ENCODE peak calls at places on chromosomes 7 and 10, in ten cellular contexts. O, A, P, R, W, Z, H, G, D and C are unnamed samples.

GRCh38 chr10:88152720-88153119 is 289.3 kb downstream of the PTEN start:
- DNase-seq in O (peak), A (peak), P (peak), R (no peak), W (no peak), Z (no peak), H (peak), G (no peak), D (peak), C (no peak)

GRCh38 chr7:45325378-45325777 is 167.8 kb downstream of the RAMP3 start:
- DNase-seq in O (no peak), A (no peak), P (no peak), R (no peak), W (no peak), Z (no peak), H (no peak), G (no peak), D (no peak), C (no peak)

GRCh38 chr10:42882597-42882996 is 100.0 kb downstream of the BMS1 start:
- DNase-seq in O (no peak), A (no peak), P (no peak), R (no peak), W (no peak), Z (no peak), H (no peak), G (no peak), D (no peak), C (no peak)

GRCh38 chr7:18352339-18353255 is 143.0 kb upstream of the HDAC9 start:
- DNase-seq in O (no peak), A (peak), P (peak), R (no peak), W (peak), Z (peak), H (peak), G (peak), D (peak), C (no peak)

GRCh38 chr10:71396084-71396713 is 521 bp upstream of the CDH23 start:
- DNase-seq in O (peak), A (peak), P (no peak), R (no peak), W (peak), Z (no peak), H (no peak), G (peak), D (peak), C (peak)

GRCh38 chr10:96242822-96243221 is 28.5 kb downstream of the BLNK start:
- DNase-seq in O (no peak), A (no peak), P (no peak), R (no peak), W (no peak), Z (no peak), H (no peak), G (no peak), D (no peak), C (no peak)

GRCh38 chr10:72075184-72076115 is 12.9 kb downstream of the SPOCK2 start:
- DNase-seq in O (no peak), A (no peak), P (no peak), R (no peak), W (no peak), Z (no peak), H (no peak), G (no peak), D (no peak), C (no peak)

GRCh38 chr10:72740526-72740925 is 48.6 kb downstream of the MCU start:
- DNase-seq in O (no peak), A (peak), P (peak), R (no peak), W (no peak), Z (no peak), H (peak), G (no peak), D (peak), C (no peak)

GRCh38 chr7:2029936-2030335 is 202.8 kb downstream of the MAD1L1 start:
- DNase-seq in O (no peak), A (no peak), P (no peak), R (peak), W (no peak), Z (no peak), H (no peak), G (peak), D (no peak), C (no peak)

GRCh38 chr10:110443239-110444008 is 54.3 kb upstream of the DUSP5 start:
- DNase-seq in O (no peak), A (no peak), P (no peak), R (peak), W (no peak), Z (no peak), H (no peak), G (no peak), D (no peak), C (no peak)

GRCh38 chr7:44238116-44238695 is 37.4 kb downstream of the YKT6 start:
- DNase-seq in O (no peak), A (no peak), P (no peak), R (no peak), W (no peak), Z (no peak), H (no peak), G (no peak), D (no peak), C (no peak)

GRCh38 chr7:121027761-121028681 is 39.5 kb downstream of the CPED1 start:
- DNase-seq in O (no peak), A (no peak), P (no peak), R (no peak), W (no peak), Z (no peak), H (no peak), G (no peak), D (no peak), C (no peak)

GRCh38 chr10:89555688-89556445 is 20.5 kb upstream of the SLC16A12 start:
- DNase-seq in O (no peak), A (peak), P (peak), R (no peak), W (no peak), Z (no peak), H (no peak), G (peak), D (peak), C (no peak)

GRCh38 chr7:87000344-87000743 is 59.1 kb downstream of the ELAPOR2 start:
- DNase-seq in O (no peak), A (no peak), P (no peak), R (no peak), W (no peak), Z (no peak), H (no peak), G (no peak), D (no peak), C (no peak)

GRCh38 chr10:58137813-58138212 is 129.9 kb downstream of the IPMK start:
- DNase-seq in O (no peak), A (peak), P (no peak), R (no peak), W (no peak), Z (no peak), H (no peak), G (no peak), D (no peak), C (no peak)

GRCh38 chr7:122412886-122413285 is 108.3 kb upstream of the FEZF1 start:
- DNase-seq in O (no peak), A (no peak), P (peak), R (no peak), W (no peak), Z (no peak), H (no peak), G (no peak), D (peak), C (no peak)

GRCh38 chr7:15839415-15840100 is 153.1 kb upstream of the MEOX2 start:
- DNase-seq in O (no peak), A (no peak), P (peak), R (no peak), W (no peak), Z (no peak), H (no peak), G (peak), D (peak), C (no peak)

GRCh38 chr7:5557920-5558401 is 134.3 kb upstream of the TNRC18 start:
- DNase-seq in O (no peak), A (peak), P (no peak), R (no peak), W (no peak), Z (no peak), H (peak), G (no peak), D (no peak), C (no peak)

GRCh38 chr7:11830582-11831382 is 1.2 kb downstream of the THSD7A start:
- DNase-seq in O (no peak), A (peak), P (no peak), R (no peak), W (no peak), Z (no peak), H (no peak), G (no peak), D (peak), C (no peak)

DNA sequence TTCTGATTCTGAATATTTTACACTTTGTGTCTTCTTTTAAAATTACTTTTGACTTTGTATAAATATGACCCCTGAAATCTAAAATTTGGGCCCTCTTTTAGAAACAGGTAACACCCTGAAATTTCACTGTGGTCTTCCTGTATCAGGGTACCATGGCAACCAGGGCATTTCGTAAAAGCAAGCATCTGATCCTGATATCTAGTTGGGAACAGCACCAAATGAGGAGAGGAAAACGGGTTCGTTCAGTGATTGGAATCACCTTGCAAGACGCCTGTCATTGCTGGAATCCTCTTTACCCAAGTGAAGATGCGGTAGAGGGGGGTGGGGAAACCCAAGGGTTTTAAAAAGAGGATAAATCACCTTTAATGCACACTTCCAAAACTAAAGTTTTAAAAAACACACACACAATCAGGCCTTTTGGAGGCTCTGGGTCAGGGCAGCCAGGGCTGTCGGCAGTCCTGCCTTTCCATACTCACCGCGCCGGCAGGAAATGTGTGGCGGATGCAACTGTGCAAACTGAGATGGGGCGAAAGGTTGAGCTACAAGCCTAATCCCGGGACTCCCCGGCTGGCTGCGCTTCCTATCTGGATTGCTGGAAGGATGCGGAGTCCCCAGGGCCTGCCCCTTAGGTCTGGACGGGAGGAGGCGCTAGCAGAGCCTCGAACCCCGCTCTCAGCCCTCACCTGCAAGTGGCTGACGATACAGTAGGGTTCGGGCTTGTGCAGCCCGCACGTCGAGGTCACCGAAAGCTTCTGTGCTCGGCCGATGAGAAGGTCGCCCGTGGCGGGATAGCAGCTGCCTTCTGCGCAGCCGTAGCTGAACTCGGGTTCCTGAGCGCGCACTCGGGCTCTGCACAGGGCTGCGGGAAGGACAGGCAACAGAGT is 1.8 kb downstream of the LAMB1 start:
- DNase-seq in O (no peak), A (no peak), P (no peak), R (no peak), W (peak), Z (no peak), H (no peak), G (peak), D (peak), C (no peak)
- TF ChIP-seq CTCF in O (peak), A (no peak), P (peak), R (no peak), W (peak), Z (no peak), H (peak), G (no peak), D (peak), C (peak)

GRCh38 chr7:129612112-129613015 is 844 bp downstream of the NRF1 start:
- DNase-seq in O (no peak), A (peak), P (no peak), R (no peak), W (peak), Z (no peak), H (peak), G (peak), D (peak), C (no peak)

GRCh38 chr7:129609666-129610065 is 1.9 kb upstream of the NRF1 start:
- DNase-seq in O (no peak), A (no peak), P (no peak), R (no peak), W (no peak), Z (no peak), H (no peak), G (no peak), D (no peak), C (no peak)

GRCh38 chr7:129610709-129611245 is 743 bp upstream of the NRF1 start:
- DNase-seq in O (no peak), A (no peak), P (no peak), R (no peak), W (no peak), Z (no peak), H (no peak), G (no peak), D (peak), C (no peak)

GRCh38 chr7:129613016-129613337 is 1.5 kb downstream of the NRF1 start:
- DNase-seq in O (no peak), A (no peak), P (no peak), R (no peak), W (no peak), Z (no peak), H (no peak), G (no peak), D (no peak), C (no peak)

DNA sequence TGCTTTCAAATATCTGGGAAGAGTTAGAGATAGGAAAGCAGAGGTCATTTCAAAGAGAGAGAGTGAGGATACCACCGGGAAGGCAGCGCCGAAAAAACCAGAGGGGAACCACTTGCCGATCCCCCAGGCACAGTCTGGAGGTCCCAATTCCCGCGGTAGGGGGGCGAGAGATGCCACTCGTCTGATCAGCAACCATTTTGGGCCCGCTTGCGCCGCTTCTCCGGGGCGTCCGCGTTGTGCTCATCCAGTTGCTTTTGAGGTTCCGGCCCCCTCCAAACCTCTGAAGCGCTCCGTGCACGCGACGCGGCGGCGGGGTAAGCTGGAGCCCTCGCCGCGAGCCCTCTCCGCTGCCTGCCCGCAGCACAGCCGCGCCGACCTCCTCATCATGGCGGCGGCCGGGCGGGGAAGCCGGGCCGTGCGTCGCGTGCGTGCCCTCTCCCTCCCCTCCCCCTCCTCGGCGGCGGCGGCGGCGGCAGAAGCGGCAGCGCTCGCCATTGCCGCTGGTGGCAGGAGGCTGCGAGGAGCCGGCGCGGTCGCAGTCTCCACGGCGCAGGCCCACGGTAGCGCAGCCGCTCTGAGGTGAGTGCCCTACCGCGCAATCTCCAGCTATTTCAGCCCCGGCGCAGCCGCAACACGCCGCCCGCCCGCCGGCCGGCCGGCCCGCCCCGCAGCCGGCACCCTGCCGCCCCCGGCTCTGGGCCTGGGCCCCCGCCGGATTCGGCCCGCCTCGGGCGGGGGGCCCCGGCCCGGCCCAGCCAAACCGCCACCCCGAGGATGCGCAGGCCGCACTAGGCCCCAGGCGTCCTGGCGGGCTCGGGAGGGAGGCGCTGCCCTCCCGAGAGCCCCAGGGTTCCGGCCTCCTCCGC is at the start of gene NRF1:
- DNase-seq in O (peak), A (peak), P (peak), R (peak), W (peak), Z (peak), H (peak), G (peak), D (peak), C (peak)
- TF ChIP-seq CTCF in O (peak), A (no peak), P (peak), R (no peak), W (peak), Z (peak), H (peak), G (no peak), D (no peak), C (peak)

GRCh38 chr10:93593254-93593653 is 7.8 kb downstream of the RBP4 start:
- DNase-seq in O (no peak), A (no peak), P (no peak), R (no peak), W (no peak), Z (no peak), H (no peak), G (no peak), D (no peak), C (no peak)

GRCh38 chr10:93590638-93591037 is 10.4 kb downstream of the RBP4 start:
- DNase-seq in O (no peak), A (no peak), P (no peak), R (no peak), W (no peak), Z (no peak), H (no peak), G (no peak), D (no peak), C (no peak)

GRCh38 chr10:93593749-93594148 is 7.3 kb downstream of the RBP4 start:
- DNase-seq in O (no peak), A (no peak), P (no peak), R (no peak), W (no peak), Z (no peak), H (no peak), G (no peak), D (no peak), C (no peak)

GRCh38 chr10:93589648-93590562 is 11.1 kb downstream of the RBP4 start:
- DNase-seq in O (no peak), A (no peak), P (no peak), R (no peak), W (no peak), Z (no peak), H (no peak), G (no peak), D (no peak), C (no peak)

DNA sequence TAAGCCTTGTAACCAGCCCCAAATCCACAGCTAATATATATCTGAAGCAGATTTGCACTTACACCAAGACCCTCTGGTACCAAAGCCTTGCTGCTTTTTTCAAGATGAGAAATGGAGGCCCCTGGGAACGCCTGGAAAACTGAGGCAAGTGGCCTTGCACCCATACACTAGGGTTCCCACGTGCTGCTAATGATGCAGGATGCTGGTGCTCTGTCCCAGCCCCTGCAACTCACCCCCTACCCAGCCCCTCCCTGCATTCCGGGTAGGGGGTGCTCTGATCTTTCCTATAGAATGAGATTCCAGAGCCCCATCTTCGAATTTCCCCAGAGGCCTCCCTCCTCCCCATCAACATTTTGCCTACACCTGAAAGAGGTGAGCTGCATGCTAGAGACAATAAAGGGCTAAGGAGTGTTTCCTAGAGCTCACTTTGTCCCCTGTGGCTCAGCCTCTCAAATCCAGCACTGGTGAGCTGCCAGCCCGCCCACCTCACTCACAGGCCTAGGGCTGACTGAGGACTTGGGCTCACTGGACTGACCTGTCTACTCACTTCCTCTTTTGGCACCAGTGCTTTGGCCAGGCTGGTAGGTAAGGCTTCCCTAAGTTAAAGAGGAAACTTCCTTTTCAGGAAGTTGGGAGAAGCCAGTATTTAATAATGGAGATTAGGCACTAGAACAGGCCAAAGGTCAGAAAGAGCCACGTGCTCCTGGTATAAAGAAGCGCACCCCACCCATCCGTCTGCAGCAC is 9.8 kb downstream of the RBP4 start:
- DNase-seq in O (no peak), A (no peak), P (no peak), R (no peak), W (no peak), Z (peak), H (no peak), G (no peak), D (no peak), C (no peak)
- TF ChIP-seq CTCF in O (no peak), A (no peak), P (no peak), R (no peak), W (no peak), Z (no peak), H (no peak), G (no peak), D (no peak), C (no peak)

GRCh38 chr7:47832105-47832715 is 116.1 kb downstream of the PKD1L1 start:
- DNase-seq in O (peak), A (no peak), P (no peak), R (no peak), W (no peak), Z (no peak), H (no peak), G (no peak), D (no peak), C (no peak)
- TF ChIP-seq CTCF in O (no peak), A (no peak), P (no peak), R (no peak), W (no peak), Z (no peak), H (no peak), G (no peak), D (no peak), C (no peak)

GRCh38 chr7:145082366-145083240 is 246.8 kb upstream of the TPK1 start:
- DNase-seq in O (no peak), A (no peak), P (no peak), R (no peak), W (no peak), Z (no peak), H (no peak), G (peak), D (peak), C (no peak)
- TF ChIP-seq CTCF in O (no peak), A (no peak), P (no peak), R (no peak), W (no peak), Z (no peak), H (no peak), G (no peak), D (no peak), C (no peak)

DNA sequence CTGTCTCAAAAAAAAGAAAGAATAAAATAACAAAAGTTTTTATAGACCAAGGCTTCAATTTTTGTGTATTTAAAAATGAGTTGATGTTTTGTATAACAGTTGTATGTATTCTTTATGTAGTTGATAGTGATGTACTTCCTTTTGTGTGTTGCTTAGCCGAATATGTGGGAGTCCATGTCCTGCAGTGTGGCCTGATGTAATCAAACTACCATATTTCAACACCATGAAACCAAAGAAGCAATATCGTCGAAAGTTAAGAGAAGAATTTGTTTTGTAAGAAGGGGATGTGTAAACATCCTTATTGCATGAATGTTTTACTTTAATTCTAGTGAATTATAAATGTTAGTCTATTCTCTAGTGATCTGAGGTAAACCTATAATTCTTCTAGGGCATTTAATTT is 56.6 kb downstream of the MPLKIP start:
- DNase-seq in O (no peak), A (no peak), P (no peak), R (no peak), W (no peak), Z (no peak), H (no peak), G (no peak), D (peak), C (no peak)
- TF ChIP-seq CTCF in O (no peak), A (no peak), P (no peak), R (no peak), W (no peak), Z (no peak), H (no peak), G (no peak), D (no peak), C (no peak)